ENCODE peak calls at places on chromosome 18, in nine cellular contexts. J, M, A, E, N, Z, H, R and B are unnamed samples.

GRCh38 chr18:51617572-51618260 is 420.2 kb upstream of the MEX3C start:
- DNase-seq in J (no peak), M (no peak), A (no peak), E (no peak), N (no peak), Z (no peak), H (no peak), R (no peak), B (no peak)

GRCh38 chr18:54426085-54426665 is 68.5 kb downstream of the C18orf54 start:
- DNase-seq in J (no peak), M (no peak), A (no peak), E (no peak), N (no peak), Z (no peak), H (no peak), R (no peak), B (no peak)

GRCh38 chr18:45852631-45853030 is 27.2 kb downstream of the SIGLEC15 start:
- DNase-seq in J (no peak), M (no peak), A (no peak), E (no peak), N (no peak), Z (no peak), H (no peak), R (no peak), B (no peak)

GRCh38 chr18:715626-716025 is 3.2 kb upstream of the ENOSF1 start:
- DNase-seq in J (no peak), M (no peak), A (no peak), E (peak; percentile 45), N (no peak), Z (no peak), H (peak; percentile 56), R (no peak), B (no peak)

GRCh38 chr18:49690307-49690706 is 123.0 kb downstream of the ACAA2 start:
- DNase-seq in J (peak; percentile 54), M (no peak), A (no peak), E (peak; percentile 94), N (no peak), Z (no peak), H (peak; percentile 86), R (no peak), B (no peak)

GRCh38 chr18:35497006-35497333 is 790 bp downstream of the INO80C start:
- DNase-seq in J (no peak), M (no peak), A (no peak), E (no peak), N (peak; percentile 62), Z (no peak), H (peak; percentile 66), R (no peak), B (peak; percentile 3)

GRCh38 chr18:44392933-44393332 is 287.8 kb upstream of the SETBP1 start:
- DNase-seq in J (no peak), M (peak; percentile 19), A (no peak), E (no peak), N (no peak), Z (no peak), H (no peak), R (no peak), B (no peak)

GRCh38 chr18:24427484-24427883 is 1.0 kb downstream of the IMPACT start:
- DNase-seq in J (peak; percentile 34), M (peak; percentile 13), A (no peak), E (no peak), N (no peak), Z (peak; percentile 18), H (peak; percentile 33), R (no peak), B (no peak)

GRCh38 chr18:44783371-44783770 is 102.7 kb downstream of the SETBP1 start:
- DNase-seq in J (no peak), M (no peak), A (no peak), E (no peak), N (no peak), Z (no peak), H (no peak), R (no peak), B (no peak)

GRCh38 chr18:72206814-72207213 is 337.3 kb downstream of the CBLN2 start:
- DNase-seq in J (no peak), M (no peak), A (no peak), E (no peak), N (no peak), Z (no peak), H (no peak), R (no peak), B (no peak)

GRCh38 chr18:54280206-54280550 is 10.9 kb downstream of the POLI start:
- DNase-seq in J (no peak), M (peak; percentile 53), A (no peak), E (no peak), N (no peak), Z (peak; percentile 13), H (no peak), R (no peak), B (no peak)

GRCh38 chr18:52499018-52499417 is 159.0 kb downstream of the DCC start:
- DNase-seq in J (no peak), M (no peak), A (no peak), E (no peak), N (no peak), Z (no peak), H (no peak), R (no peak), B (no peak)

GRCh38 chr18:59459352-59460059 is 100.4 kb upstream of the LMAN1 start:
- DNase-seq in J (peak; percentile 55), M (peak; percentile 22), A (no peak), E (peak; percentile 59), N (no peak), Z (no peak), H (peak; percentile 86), R (no peak), B (no peak)

GRCh38 chr18:44771957-44772917 is 91.5 kb downstream of the SETBP1 start:
- DNase-seq in J (no peak), M (no peak), A (no peak), E (no peak), N (no peak), Z (no peak), H (no peak), R (no peak), B (no peak)

GRCh38 chr18:56638232-56639093 is at the start of gene TXNL1:
- DNase-seq in J (peak; percentile 99), M (peak; percentile 98), A (peak; percentile 98), E (peak; percentile 97), N (peak; percentile 99), Z (peak; percentile 100), H (peak; percentile 99), R (peak; percentile 99), B (peak; percentile 97)

GRCh38 chr18:21303913-21304312 is 61.9 kb downstream of the GREB1L start:
- DNase-seq in J (peak; percentile 13), M (no peak), A (no peak), E (peak; percentile 52), N (no peak), Z (no peak), H (no peak), R (no peak), B (no peak)

GRCh38 chr18:50727721-50728470 is 91.9 kb downstream of the MRO start:
- DNase-seq in J (no peak), M (no peak), A (no peak), E (no peak), N (no peak), Z (no peak), H (no peak), R (no peak), B (no peak)

GRCh38 chr18:55233850-55234249 is 274.6 kb upstream of the CCDC68 start:
- DNase-seq in J (peak; percentile 90), M (no peak), A (no peak), E (no peak), N (peak; percentile 34), Z (no peak), H (peak; percentile 53), R (no peak), B (no peak)

GRCh38 chr18:79590191-79591039 is 89.2 kb upstream of the CTDP1 start:
- DNase-seq in J (no peak), M (no peak), A (peak; percentile 32), E (no peak), N (no peak), Z (no peak), H (peak; percentile 40), R (peak; percentile 35), B (no peak)

GRCh38 chr18:29154758-29155725 is 978.1 kb upstream of the CDH2 start:
- DNase-seq in J (peak; percentile 85), M (no peak), A (no peak), E (peak; percentile 96), N (no peak), Z (no peak), H (peak; percentile 37), R (no peak), B (no peak)

GRCh38 chr18:47680488-47680887 is 250.0 kb downstream of the SMAD2 start:
- DNase-seq in J (no peak), M (no peak), A (no peak), E (no peak), N (no peak), Z (no peak), H (no peak), R (no peak), B (no peak)